ENCODE peak calls at places on chromosomes 11 and 22, in six cellular contexts. W is OCI-LY7, C is GM23338, X is spleen, S is IMR-90, N is K562. P is an unnamed sample.
A peak's percentile ranks its signal among the peaks of the same experiment; 100 is the strongest.

GRCh38 chr22:41367680-41368542 is 13.8 kb upstream of the TEF start:
- DNase-seq in W (no peak), C (peak; percentile 45), S (peak; percentile 22), X (no peak), N (no peak), P (peak; percentile 84)

GRCh38 chr11:93407777-93408401 is 77.3 kb downstream of the DEUP1 start:
- DNase-seq in W (peak; percentile 32), C (no peak), S (peak; percentile 0), N (no peak), X (no peak), P (no peak)

GRCh38 chr22:41557401-41558240 is 3.2 kb upstream of the CSDC2 start:
- DNase-seq in W (no peak), S (peak; percentile 94), C (peak; percentile 57), X (no peak), N (peak; percentile 55), P (peak; percentile 84)

GRCh38 chr11:102111787-102112653 is 1.8 kb downstream of the YAP1 start:
- DNase-seq in N (no peak), S (peak; percentile 94), X (no peak), W (no peak), C (no peak), P (no peak)

GRCh38 chr11:38824573-38824972 is 2226.5 kb upstream of the RAG2 start:
- DNase-seq in W (no peak), C (peak; percentile 47), S (peak; percentile 19), N (no peak), X (no peak), P (no peak)

GRCh38 chr22:30251661-30252226 is 5.2 kb upstream of the LIF start:
- DNase-seq in X (no peak), C (no peak), N (no peak), W (no peak), S (peak; percentile 82), P (no peak)

GRCh38 chr11:77660947-77661346 is 23.4 kb upstream of the CLNS1A start:
- DNase-seq in N (no peak), S (no peak), C (no peak), W (peak; percentile 43), X (no peak), P (no peak)

GRCh38 chr11:81874627-81875026 is 859.0 kb downstream of the FAM181B start:
- DNase-seq in N (no peak), C (peak; percentile 21), X (no peak), S (no peak), W (peak; percentile 46), P (no peak)

GRCh38 chr11:23554002-23554401 is 693.7 kb upstream of the CCDC179 start:
- DNase-seq in C (peak; percentile 23), W (no peak), S (no peak), N (no peak), X (no peak), P (no peak)

GRCh38 chr11:67099841-67100324 is 19.2 kb upstream of the KDM2A start:
- DNase-seq in S (no peak), W (peak; percentile 27), N (no peak), C (no peak), X (no peak), P (no peak)

GRCh38 chr11:88704505-88704904 is 361.3 kb downstream of the GRM5 start:
- DNase-seq in W (no peak), N (no peak), X (no peak), S (peak; percentile 5), C (peak; percentile 43), P (no peak)

GRCh38 chr11:104968365-104968855 is at the start of gene CASP4:
- DNase-seq in N (no peak), X (no peak), S (peak; percentile 78), W (peak; percentile 2), C (no peak), P (no peak)

GRCh38 chr22:42194953-42195352 is 64.3 kb upstream of the CYP2D6 start:
- DNase-seq in W (no peak), X (no peak), C (no peak), S (no peak), N (no peak), P (no peak)

GRCh38 chr22:35835998-35836691 is 118.5 kb downstream of the APOL5 start:
- DNase-seq in N (no peak), W (no peak), C (peak; percentile 84), X (no peak), S (peak; percentile 86), P (no peak)

GRCh38 chr22:23384451-23384850 is 195.6 kb downstream of the IGLL1 start:
- DNase-seq in W (no peak), C (no peak), S (no peak), X (no peak), N (no peak), P (no peak)

GRCh38 chr11:94650756-94651155 is 83.6 kb downstream of the PIWIL4 start:
- DNase-seq in W (no peak), N (no peak), C (no peak), S (peak; percentile 69), X (no peak), P (peak; percentile 62)

DNA sequence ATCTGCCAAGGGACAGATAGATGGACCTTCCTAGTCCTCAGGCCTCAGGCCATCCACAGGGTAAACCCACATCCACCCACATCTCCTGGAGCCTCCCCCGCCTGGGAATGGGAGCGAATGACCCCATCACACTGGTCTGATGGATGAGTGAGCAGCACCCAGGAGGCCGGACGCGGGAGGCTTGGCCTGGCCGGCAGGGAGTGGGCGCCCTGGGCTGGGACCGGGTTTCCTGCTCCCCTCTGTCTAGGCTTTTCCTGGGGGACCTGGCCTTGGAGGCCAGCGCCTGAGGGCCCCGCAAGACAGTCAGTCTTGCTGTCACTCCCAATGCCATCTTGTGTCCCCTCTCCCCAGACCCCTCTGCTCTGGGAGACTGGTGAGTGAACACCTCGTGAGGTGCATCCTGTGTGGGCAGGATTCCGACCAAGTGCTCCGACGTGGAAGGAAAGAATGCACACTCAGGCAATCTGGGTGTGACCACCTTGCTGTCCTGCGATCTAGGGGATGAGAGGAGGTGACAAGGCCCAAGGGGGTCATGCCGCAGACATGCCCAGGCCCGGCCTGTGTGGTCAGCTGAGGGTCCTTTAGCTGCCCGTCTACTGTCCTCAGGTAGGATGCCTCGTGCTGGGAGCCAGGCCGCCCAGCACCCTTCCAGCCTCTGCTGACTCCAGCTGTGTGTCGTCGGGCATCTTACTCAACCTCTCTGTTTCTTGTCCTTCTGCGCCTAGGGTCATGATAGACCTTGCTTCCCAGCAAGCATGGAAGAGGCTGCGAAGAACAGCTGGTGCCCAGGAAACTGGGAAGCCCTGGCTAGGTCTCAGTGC is 26.5 kb upstream of the WNT7B start:
- DNase-seq in X (peak; percentile 73), C (no peak), S (no peak), N (no peak), W (no peak), P (peak; percentile 63)
- H3K4me3 ChIP-seq in X (no peak overlapping the region), C (no peak overlapping the region), S (no peak overlapping the region), N (no peak overlapping the region), W (no peak overlapping the region), P (no peak overlapping the region)

GRCh38 chr11:117701781-117702180 is 95.2 kb downstream of the DSCAML1 start:
- DNase-seq in S (no peak), C (no peak), X (peak; percentile 43), N (no peak), W (no peak), P (no peak)

GRCh38 chr11:117705866-117706265 is 91.2 kb downstream of the DSCAML1 start:
- DNase-seq in X (no peak), C (no peak), W (no peak), N (no peak), S (no peak), P (peak; percentile 10)

GRCh38 chr11:117700551-117700950 is 96.5 kb downstream of the DSCAML1 start:
- DNase-seq in C (no peak), S (no peak), W (no peak), N (no peak), X (no peak), P (no peak)

GRCh38 chr11:117704416-117705150 is 92.4 kb downstream of the DSCAML1 start:
- DNase-seq in N (no peak), S (no peak), X (no peak), C (no peak), W (no peak), P (peak; percentile 41)

GRCh38 chr11:117703209-117703608 is 93.8 kb downstream of the DSCAML1 start:
- DNase-seq in X (no peak), W (no peak), C (no peak), S (no peak), N (no peak), P (no peak)
- TF ChIP-seq CTCF in X (no peak), W (no peak), C (no peak), S (no peak), N (no peak), P (no peak)

GRCh38 chr11:12009617-12010321 is 1.3 kb upstream of the DKK3 start:
- DNase-seq in N (no peak), C (peak; percentile 56), X (no peak), W (no peak), S (no peak), P (no peak)
- H3K4me3 ChIP-seq in N (no peak overlapping the region), C (peak overlapping the region; percentile 87), X (no peak overlapping the region), W (no peak overlapping the region), S (peak overlapping the region; percentile 49), P (peak overlapping the region; percentile 16)

DNA sequence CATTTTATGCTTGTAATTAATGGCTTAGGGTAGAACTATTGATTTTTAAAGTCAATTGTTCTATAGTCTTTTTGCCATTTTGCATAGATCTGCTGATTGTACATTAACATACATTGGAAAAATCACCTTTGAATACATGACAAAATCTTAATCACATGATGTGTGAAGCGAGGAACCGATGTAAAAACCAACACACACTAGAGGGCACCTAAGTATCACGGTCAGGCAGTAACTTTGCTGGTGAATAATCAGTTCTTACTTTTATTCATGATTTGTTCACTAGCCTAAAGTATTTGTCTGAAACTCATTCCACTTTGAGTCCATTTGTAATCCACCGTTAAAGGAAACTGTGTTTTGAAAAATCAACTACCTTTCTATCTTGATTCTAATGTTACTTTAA is 28.2 kb downstream of the JHY start:
- DNase-seq in S (peak; percentile 38), N (no peak), C (peak; percentile 53), X (no peak), W (no peak), P (no peak)
- TF ChIP-seq CTCF in S (peak; percentile 48), N (no peak), C (peak; percentile 68), X (no peak), W (peak; percentile 58), P (peak; percentile 25)

DNA sequence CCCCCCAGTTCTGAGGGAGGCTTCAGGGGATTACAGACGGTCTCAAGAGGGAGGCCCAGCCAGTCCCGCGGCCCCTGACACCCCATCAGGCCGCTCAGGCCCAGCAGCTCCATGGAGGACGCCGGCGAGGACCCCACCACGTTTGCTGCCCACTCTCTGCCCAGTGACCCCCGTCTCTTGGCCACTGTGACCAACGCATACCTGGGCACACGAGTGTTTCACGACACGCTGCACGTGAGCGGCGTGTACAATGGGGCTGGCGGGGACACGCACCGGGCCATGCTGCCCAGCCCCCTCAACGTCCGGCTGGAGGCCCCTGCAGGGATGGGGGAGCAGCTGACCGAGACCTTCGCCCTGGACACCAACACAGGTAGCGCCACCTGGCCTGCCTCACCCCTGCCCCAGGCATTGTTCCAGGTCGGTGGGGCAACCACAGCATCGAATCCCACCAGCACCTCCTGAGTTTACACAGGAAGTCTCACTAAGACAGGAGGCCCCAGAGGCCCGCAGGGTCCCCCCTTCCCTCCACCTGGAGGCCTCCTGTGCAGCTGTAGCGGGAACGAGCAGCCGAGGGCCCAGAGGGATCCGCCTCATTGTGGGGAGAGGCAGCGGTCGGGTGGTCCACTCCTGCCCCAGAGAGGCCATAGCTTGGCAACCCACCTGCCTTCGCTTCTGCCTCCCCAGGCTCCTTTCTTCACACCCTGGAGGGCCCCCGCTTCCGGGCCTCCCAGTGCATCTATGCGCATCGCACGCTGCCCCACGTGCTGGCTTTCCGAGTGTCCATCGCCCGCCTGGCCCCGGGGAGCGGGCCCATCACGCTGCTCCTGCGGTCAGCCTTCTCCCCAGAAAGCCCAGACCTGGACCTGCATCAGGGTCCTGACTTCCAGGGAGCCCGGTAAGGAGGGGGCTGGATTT is 1.0 kb downstream of the PGGHG start:
- DNase-seq in C (no peak), S (no peak), W (no peak), X (peak; percentile 83), N (no peak), P (peak; percentile 64)
- H3K4me3 ChIP-seq in C (peak overlapping the region; percentile 44), S (peak overlapping the region; percentile 42), W (no peak overlapping the region), X (peak overlapping the region; percentile 62), N (peak overlapping the region; percentile 58), P (peak overlapping the region; percentile 69)

GRCh38 chr11:130427581-130428211 is 713 bp downstream of the ADAMTS8 start:
- DNase-seq in X (no peak), N (no peak), W (no peak), C (peak; percentile 70), S (no peak), P (no peak)
- TF ChIP-seq CTCF in X (no peak), N (peak; percentile 8), W (no peak), C (peak; percentile 31), S (peak; percentile 33), P (peak; percentile 4)